ENCODE peak calls at places on chromosomes 6 and 20, in nine cellular contexts. C, M, D, T, U, O, H, Y and N are unnamed samples.

GRCh38 chr20:62205618-62206387 is 14.3 kb downstream of the HRH3 start:
- DNase-seq in Y (no peak), U (no peak), C (no peak), D (no peak), M (no peak), T (no peak), O (peak), H (peak), N (no peak)

GRCh38 chr6:112243861-112244415 is 10.4 kb downstream of the LAMA4 start:
- DNase-seq in H (no peak), U (no peak), Y (no peak), T (peak), O (peak), D (peak), M (no peak), C (no peak), N (no peak)

GRCh38 chr6:16698163-16698533 is 63.1 kb downstream of the ATXN1 start:
- DNase-seq in M (no peak), Y (no peak), O (no peak), H (no peak), T (peak), D (no peak), C (no peak), U (no peak), N (no peak)

GRCh38 chr6:47420394-47421371 is 56.9 kb upstream of the CD2AP start:
- DNase-seq in H (no peak), M (no peak), Y (no peak), U (no peak), T (peak), C (no peak), D (peak), O (no peak), N (no peak)

GRCh38 chr20:56587307-56588108 is 41.6 kb upstream of the TFAP2C start:
- DNase-seq in Y (no peak), U (no peak), D (no peak), O (no peak), T (no peak), M (no peak), H (no peak), C (no peak), N (no peak)

GRCh38 chr6:148990427-148990826 is 243.6 kb downstream of the UST start:
- DNase-seq in C (no peak), M (peak), H (no peak), D (no peak), Y (no peak), O (no peak), T (no peak), U (no peak), N (no peak)

GRCh38 chr20:41275181-41275793 is 42.2 kb downstream of the ZHX3 start:
- DNase-seq in T (peak), C (no peak), O (no peak), M (no peak), D (no peak), Y (no peak), H (no peak), U (no peak), N (no peak)

GRCh38 chr6:11978169-11978987 is 33.7 kb upstream of the HIVEP1 start:
- DNase-seq in M (no peak), T (no peak), C (no peak), U (no peak), H (no peak), O (no peak), D (no peak), Y (no peak), N (no peak)

GRCh38 chr6:8402546-8402945 is 32.8 kb downstream of the SLC35B3 start:
- DNase-seq in M (no peak), C (no peak), Y (no peak), D (no peak), U (no peak), T (no peak), H (no peak), O (no peak), N (no peak)

GRCh38 chr6:27650620-27651370 is 177.9 kb upstream of the ZNF184 start:
- DNase-seq in Y (no peak), D (peak), H (peak), T (peak), C (no peak), O (no peak), M (no peak), U (no peak), N (peak)
- TF ChIP-seq CTCF in Y (no peak), D (no peak), H (peak), T (peak), C (no peak), O (no peak), M (no peak), U (peak), N (peak)

GRCh38 chr6:116012471-116012949 is 48.2 kb downstream of the FRK start:
- DNase-seq in O (no peak), C (no peak), D (no peak), Y (no peak), H (no peak), U (no peak), M (no peak), T (no peak), N (no peak)

GRCh38 chr6:116011096-116011401 is 49.6 kb downstream of the FRK start:
- DNase-seq in M (no peak), H (no peak), U (no peak), O (no peak), Y (no peak), C (no peak), T (no peak), D (no peak), N (no peak)

GRCh38 chr6:116011520-116011919 is 49.2 kb downstream of the FRK start:
- DNase-seq in Y (no peak), O (no peak), C (no peak), U (no peak), H (no peak), M (no peak), T (peak), D (peak), N (no peak)

GRCh38 chr6:116008470-116009229 is 52.0 kb downstream of the FRK start:
- DNase-seq in H (no peak), O (peak), D (no peak), Y (no peak), U (no peak), T (peak), M (no peak), C (no peak), N (no peak)

GRCh38 chr6:116010400-116011095 is 50.1 kb downstream of the FRK start:
- DNase-seq in Y (peak), U (no peak), C (peak), T (peak), D (peak), M (no peak), H (peak), O (peak), N (peak)
- TF ChIP-seq CTCF in Y (peak), U (peak), C (peak), T (peak), D (peak), M (peak), H (peak), O (peak), N (peak)

DNA sequence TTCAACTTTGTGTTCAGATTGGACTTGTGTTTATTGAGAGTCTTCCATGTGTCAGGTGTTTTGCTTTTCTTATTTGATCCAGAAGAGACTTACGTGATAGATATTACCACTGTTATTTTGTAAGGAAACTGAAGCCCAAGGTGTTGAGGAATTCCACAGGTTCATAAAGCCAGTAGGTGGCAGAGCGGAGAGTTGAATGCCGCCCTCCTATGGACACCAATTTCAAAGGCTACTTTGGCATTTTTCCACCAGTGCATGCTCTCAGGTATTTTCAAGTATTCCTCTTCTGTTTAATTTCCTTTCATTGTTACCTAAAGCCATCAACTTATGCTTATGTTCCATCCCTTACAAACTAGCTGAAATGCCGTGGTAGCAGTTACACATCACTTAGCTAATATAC is 14.0 kb upstream of the COL10A1 start:
- DNase-seq in M (no peak), D (peak), O (no peak), H (no peak), C (no peak), T (peak), Y (no peak), U (no peak), N (no peak)
- TF ChIP-seq CTCF in M (no peak), D (no peak), O (no peak), H (no peak), C (no peak), T (peak), Y (peak), U (no peak), N (no peak)

GRCh38 chr6:36873612-36874011 is 991 bp downstream of the PPIL1 start:
- DNase-seq in D (peak), C (no peak), T (peak), M (no peak), H (no peak), O (no peak), U (no peak), Y (no peak), N (no peak)
- TF ChIP-seq CTCF in D (no peak), C (no peak), T (peak), M (no peak), H (no peak), O (no peak), U (peak), Y (no peak), N (no peak)

DNA sequence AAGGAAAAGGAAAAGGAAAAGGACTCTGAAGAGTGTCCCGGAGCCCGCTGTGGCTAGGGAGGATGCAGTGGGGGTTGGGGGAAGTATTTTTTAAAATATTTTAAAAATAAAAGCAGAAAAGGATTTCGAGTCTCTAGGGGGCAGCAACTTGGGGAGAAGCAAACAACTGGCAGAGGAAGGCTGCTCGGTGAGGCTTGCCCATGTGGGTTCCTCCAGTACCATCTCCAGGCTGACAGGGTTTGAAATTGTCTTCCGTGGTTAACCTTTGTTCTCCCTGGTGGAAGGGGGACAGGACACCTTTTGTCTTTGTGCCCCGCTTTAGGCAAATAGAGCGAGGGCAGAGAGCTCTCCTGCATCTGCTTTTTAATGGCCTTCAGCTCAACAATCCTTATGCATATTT is 60.4 kb upstream of the SNX9 start:
- DNase-seq in M (peak), Y (no peak), U (no peak), D (no peak), T (no peak), H (no peak), C (no peak), O (no peak), N (no peak)
- TF ChIP-seq CTCF in M (no peak), Y (no peak), U (no peak), D (no peak), T (no peak), H (no peak), C (no peak), O (no peak), N (no peak)

GRCh38 chr20:37389844-37390275 is 43.9 kb downstream of the SRC start:
- DNase-seq in C (no peak), H (no peak), D (no peak), Y (peak), O (peak), U (no peak), T (no peak), M (no peak), N (no peak)
- TF ChIP-seq CTCF in C (no peak), H (no peak), D (no peak), Y (no peak), O (no peak), U (peak), T (peak), M (no peak), N (no peak)

GRCh38 chr6:131116321-131116720 is 18.9 kb upstream of the AKAP7 start:
- DNase-seq in C (no peak), O (no peak), U (no peak), Y (no peak), D (no peak), H (no peak), T (no peak), M (no peak), N (no peak)

GRCh38 chr6:131122007-131122406 is 13.3 kb upstream of the AKAP7 start:
- DNase-seq in U (no peak), O (no peak), D (no peak), H (no peak), M (no peak), C (no peak), T (peak), Y (no peak), N (no peak)

GRCh38 chr6:131117866-131118265 is 17.4 kb upstream of the AKAP7 start:
- DNase-seq in C (no peak), Y (no peak), D (no peak), M (no peak), U (no peak), T (no peak), O (no peak), H (no peak), N (no peak)

GRCh38 chr6:131112252-131112651 is 23.0 kb upstream of the AKAP7 start:
- DNase-seq in T (no peak), U (no peak), Y (no peak), O (no peak), C (no peak), M (no peak), H (no peak), D (no peak), N (no peak)

GRCh38 chr6:131116755-131117360 is 18.4 kb upstream of the AKAP7 start:
- DNase-seq in U (no peak), O (no peak), C (no peak), T (peak), H (no peak), M (no peak), Y (no peak), D (peak), N (no peak)
- TF ChIP-seq CTCF in U (peak), O (peak), C (peak), T (peak), H (peak), M (peak), Y (peak), D (peak), N (peak)

GRCh38 chr20:35473684-35474083 is 18.3 kb downstream of the CEP250 start:
- DNase-seq in M (no peak), C (no peak), Y (no peak), D (no peak), H (no peak), O (no peak), U (no peak), T (no peak), N (no peak)

GRCh38 chr20:35479798-35480197 is 24.4 kb downstream of the CEP250 start:
- DNase-seq in M (no peak), H (no peak), U (no peak), D (no peak), Y (no peak), C (no peak), O (no peak), T (no peak), N (no peak)

GRCh38 chr20:35474504-35474903 is 19.1 kb downstream of the CEP250 start:
- DNase-seq in O (no peak), Y (no peak), C (no peak), U (no peak), M (no peak), D (no peak), T (no peak), H (no peak), N (no peak)

GRCh38 chr20:35476288-35476687 is 20.9 kb downstream of the CEP250 start:
- DNase-seq in M (no peak), Y (no peak), D (no peak), H (no peak), C (no peak), T (no peak), O (no peak), U (no peak), N (no peak)

DNA sequence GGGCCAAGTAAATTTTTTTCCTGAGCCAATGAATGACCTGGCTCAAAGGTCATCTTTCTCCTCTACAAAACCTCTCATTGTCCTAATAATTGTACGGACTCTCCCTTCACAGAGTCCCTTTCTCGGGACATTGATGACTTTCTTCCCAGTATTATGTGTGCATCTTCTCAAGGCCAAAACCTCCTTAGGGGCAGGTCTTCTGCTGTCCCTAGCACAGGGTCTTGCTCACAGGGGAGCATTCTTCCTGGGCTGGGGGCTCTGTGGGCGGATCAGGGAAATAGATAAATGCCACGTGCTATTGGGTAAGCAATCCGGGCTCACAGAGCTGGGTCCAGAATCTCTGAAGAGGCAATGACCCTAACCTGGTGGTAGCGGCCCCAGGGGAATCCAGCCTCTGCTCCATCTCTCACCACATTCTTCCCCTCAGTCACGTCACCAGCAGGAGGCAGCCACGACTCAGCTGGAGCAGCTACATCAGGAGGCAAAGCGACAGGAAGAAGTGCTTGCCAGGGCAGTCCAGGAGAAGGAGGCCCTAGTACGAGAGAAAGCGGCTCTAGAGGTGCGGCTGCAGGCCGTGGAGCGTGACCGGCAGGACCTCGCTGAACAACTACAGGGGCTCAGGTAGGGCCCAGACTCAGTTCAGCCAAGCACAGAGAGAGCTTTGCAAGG is 23.5 kb downstream of the CEP250 start:
- DNase-seq in H (peak), C (no peak), D (no peak), Y (no peak), O (no peak), T (no peak), M (no peak), U (no peak), N (no peak)
- TF ChIP-seq CTCF in H (no peak), C (no peak), D (peak), Y (no peak), O (no peak), T (no peak), M (no peak), U (no peak), N (no peak)